ENCODE peak calls at places on chromosomes 13 and 19, in nine cellular contexts. J is dermis blood vessel endothelial cell; D is CD8-positive, alpha-beta T cell; M is caudate nucleus; Y is stimulated activated naive B cell treated with anti-CD40 and anti-IgM and Interleukin-4, amounts not matched to agents 10 μg/mL and 1 μg/mL and 100 μg/mL, for 72 hours; U is kidney epithelial cell; C is putamen; Q is smooth muscle cell of the brain vasculature; R is lower leg skin. O is an unnamed sample.

GRCh38 chr13:52454459-52454824 is 836 bp upstream of the CKAP2 start:
- DNase-seq in J (peak; percentile 34), D (peak; percentile 52), M (no peak), Y (peak; percentile 32), U (no peak), C (no peak), Q (no peak), R (no peak), O (peak; percentile 12)

GRCh38 chr19:46979103-46979769 is 40.4 kb upstream of the NPAS1 start:
- DNase-seq in J (no peak), D (no peak), M (no peak), Y (no peak), U (no peak), C (no peak), Q (no peak), R (no peak), O (no peak)

GRCh38 chr19:40443930-40444180 is 280 bp downstream of the SERTAD3 start:
- DNase-seq in J (no peak), D (no peak), M (no peak), Y (no peak), U (no peak), C (no peak), Q (no peak), R (no peak), O (no peak)

GRCh38 chr19:21117041-21117907 is 24.6 kb upstream of the ZNF431 start:
- DNase-seq in J (no peak), D (no peak), M (no peak), Y (no peak), U (no peak), C (no peak), Q (no peak), R (no peak), O (no peak)

GRCh38 chr13:60448907-60449510 is 52.0 kb downstream of the TDRD3 start:
- DNase-seq in J (peak; percentile 78), D (no peak), M (no peak), Y (no peak), U (peak; percentile 14), C (peak; percentile 35), Q (peak; percentile 58), R (no peak), O (no peak)

GRCh38 chr19:33767898-33768413 is 28.7 kb upstream of the KCTD15 start:
- DNase-seq in J (peak; percentile 63), D (no peak), M (no peak), Y (no peak), U (no peak), C (no peak), Q (no peak), R (no peak), O (no peak)

GRCh38 chr13:99959538-99960230 is 11.9 kb downstream of the ZIC5 start:
- DNase-seq in J (no peak), D (peak; percentile 49), M (peak; percentile 6), Y (no peak), U (no peak), C (no peak), Q (no peak), R (no peak), O (no peak)

GRCh38 chr13:30881931-30882899 is 23.9 kb upstream of the MEDAG start:
- DNase-seq in J (no peak), D (no peak), M (no peak), Y (no peak), U (no peak), C (no peak), Q (no peak), R (peak; percentile 68), O (no peak)

GRCh38 chr13:77918391-77919261 is at the start of gene EDNRB:
- DNase-seq in J (peak; percentile 68), D (no peak), M (no peak), Y (no peak), U (no peak), C (peak; percentile 39), Q (no peak), R (peak; percentile 88), O (no peak)

GRCh38 chr19:4715529-4716221 is 8.0 kb downstream of the DPP9 start:
- DNase-seq in J (no peak), D (no peak), M (no peak), Y (no peak), U (no peak), C (no peak), Q (no peak), R (no peak), O (no peak)

GRCh38 chr13:113981611-113982295 is 7.9 kb upstream of the C13orf46 start:
- DNase-seq in J (no peak), D (no peak), M (no peak), Y (no peak), U (no peak), C (no peak), Q (no peak), R (peak; percentile 83), O (peak; percentile 3)

GRCh38 chr13:110628477-110628793 is 13.1 kb downstream of the NAXD start:
- DNase-seq in J (peak; percentile 54), D (no peak), M (no peak), Y (no peak), U (no peak), C (no peak), Q (no peak), R (no peak), O (no peak)

GRCh38 chr19:8149261-8150094 is at the start of gene FBN3:
- DNase-seq in J (no peak), D (no peak), M (no peak), Y (no peak), U (no peak), C (no peak), Q (no peak), R (no peak), O (no peak)

GRCh38 chr13:105127732-105128131 is 1407.7 kb downstream of the EFNB2 start:
- DNase-seq in J (no peak), D (no peak), M (no peak), Y (no peak), U (no peak), C (no peak), Q (no peak), R (no peak), O (no peak)

GRCh38 chr19:43595605-43595998 is 332 bp downstream of the IRGQ start:
- DNase-seq in J (no peak), D (no peak), M (no peak), Y (no peak), U (no peak), C (no peak), Q (no peak), R (no peak), O (no peak)

GRCh38 chr13:48155850-48156249 is 60.9 kb upstream of the MED4 start:
- DNase-seq in J (peak; percentile 87), D (no peak), M (no peak), Y (no peak), U (no peak), C (no peak), Q (no peak), R (no peak), O (peak; percentile 13)

GRCh38 chr19:42154471-42155323 is 22.5 kb upstream of the POU2F2 start:
- DNase-seq in J (no peak), D (no peak), M (no peak), Y (no peak), U (no peak), C (no peak), Q (no peak), R (no peak), O (no peak)

GRCh38 chr13:39676315-39676876 is 20.9 kb downstream of the COG6 start:
- DNase-seq in J (peak; percentile 71), D (no peak), M (no peak), Y (no peak), U (no peak), C (peak; percentile 34), Q (peak; percentile 49), R (no peak), O (peak; percentile 5)

GRCh38 chr19:17576758-17577532 is 21.5 kb downstream of the COLGALT1 start:
- DNase-seq in J (no peak), D (no peak), M (no peak), Y (no peak), U (no peak), C (no peak), Q (no peak), R (peak; percentile 88), O (no peak)

GRCh38 chr19:51931921-51932320 is 4.6 kb downstream of the ZNF613 start:
- DNase-seq in J (no peak), D (no peak), M (no peak), Y (no peak), U (no peak), C (no peak), Q (no peak), R (no peak), O (no peak)

GRCh38 chr13:112733112-112733511 is 43.3 kb downstream of the ATP11A start:
- DNase-seq in J (no peak), D (no peak), M (no peak), Y (no peak), U (no peak), C (no peak), Q (no peak), R (no peak), O (no peak)

GRCh38 chr13:43472344-43472743 is 314.4 kb downstream of the ENOX1 start:
- DNase-seq in J (no peak), D (no peak), M (no peak), Y (no peak), U (no peak), C (peak; percentile 14), Q (no peak), R (no peak), O (no peak)

GRCh38 chr13:35514801-35515502 is 38.5 kb upstream of the MAB21L1 start:
- DNase-seq in J (no peak), D (no peak), M (no peak), Y (no peak), U (no peak), C (peak; percentile 44), Q (no peak), R (no peak), O (no peak)

GRCh38 chr19:31118292-31118925 is 230.8 kb downstream of the TSHZ3 start:
- DNase-seq in J (no peak), D (no peak), M (no peak), Y (no peak), U (no peak), C (no peak), Q (no peak), R (peak; percentile 81), O (no peak)